ENCODE peak calls at places on chromosomes 4 and X, in ten cellular contexts. I, K, Q, V, B, L, M, P, C and X are unnamed samples.

GRCh38 chr4:124177647-124178425 is 534.7 kb downstream of the ANKRD50 start:
- DNase-seq in I (no peak), K (no peak), Q (peak), V (peak), B (peak), L (no peak), M (no peak), P (no peak), C (peak), X (no peak)

GRCh38 chr4:185912779-185913178 is 100.8 kb upstream of the SORBS2 start:
- DNase-seq in I (no peak), K (no peak), Q (peak), V (no peak), B (peak), L (no peak), M (no peak), P (no peak), C (no peak), X (peak)

GRCh38 chr4:177938226-177938625 is 496.0 kb upstream of the AGA start:
- DNase-seq in I (no peak), K (no peak), Q (no peak), V (peak), B (no peak), L (no peak), M (no peak), P (no peak), C (no peak), X (no peak)

GRCh38 chr4:152992027-152992426 is 55.9 kb downstream of the FHDC1 start:
- DNase-seq in I (no peak), K (peak), Q (no peak), V (no peak), B (no peak), L (no peak), M (no peak), P (no peak), C (no peak), X (no peak)

GRCh38 chr4:69896530-69897116 is 34.2 kb upstream of the CSN1S1 start:
- DNase-seq in I (no peak), K (no peak), Q (no peak), V (no peak), B (peak), L (no peak), M (no peak), P (no peak), C (no peak), X (no peak)

GRCh38 chrX:120213438-120214265 is 37.0 kb upstream of the ZBTB33 start:
- DNase-seq in I (peak), K (peak), Q (peak), V (peak), B (peak), L (no peak), M (no peak), P (peak), C (peak), X (peak)

GRCh38 chr4:114287079-114287696 is 307.7 kb upstream of the ARSJ start:
- DNase-seq in I (no peak), K (peak), Q (no peak), V (no peak), B (no peak), L (no peak), M (no peak), P (no peak), C (no peak), X (no peak)

GRCh38 chr4:36264205-36264826 is 17.1 kb upstream of the DTHD1 start:
- DNase-seq in I (no peak), K (no peak), Q (no peak), V (no peak), B (no peak), L (no peak), M (no peak), P (no peak), C (no peak), X (no peak)

GRCh38 chr4:185244763-185245162 is 35.4 kb downstream of the SNX25 start:
- DNase-seq in I (no peak), K (no peak), Q (no peak), V (no peak), B (no peak), L (no peak), M (no peak), P (no peak), C (no peak), X (no peak)

GRCh38 chrX:46502848-46503247 is 42.4 kb downstream of the ZNF674 start:
- DNase-seq in I (no peak), K (no peak), Q (no peak), V (no peak), B (no peak), L (no peak), M (no peak), P (no peak), C (no peak), X (no peak)

GRCh38 chr4:184267673-184268573 is 50.2 kb upstream of the ENPP6 start:
- DNase-seq in I (no peak), K (peak), Q (peak), V (peak), B (peak), L (no peak), M (no peak), P (peak), C (peak), X (no peak)

GRCh38 chr4:12729384-12729783 is 754.8 kb downstream of the RAB28 start:
- DNase-seq in I (no peak), K (no peak), Q (peak), V (no peak), B (peak), L (no peak), M (no peak), P (no peak), C (no peak), X (no peak)

GRCh38 chr4:100848865-100849264 is 331.0 kb upstream of the EMCN start:
- DNase-seq in I (no peak), K (no peak), Q (no peak), V (no peak), B (peak), L (no peak), M (no peak), P (no peak), C (no peak), X (no peak)

GRCh38 chr4:41580007-41580406 is 42.0 kb downstream of the LIMCH1 start:
- DNase-seq in I (no peak), K (no peak), Q (no peak), V (no peak), B (no peak), L (no peak), M (no peak), P (no peak), C (no peak), X (no peak)

GRCh38 chr4:70505152-70505748 is 13.1 kb upstream of the AMTN start:
- DNase-seq in I (peak), K (peak), Q (peak), V (no peak), B (peak), L (peak), M (peak), P (peak), C (peak), X (no peak)

GRCh38 chrX:99572711-99573110 is 837.4 kb downstream of the PCDH19 start:
- DNase-seq in I (no peak), K (no peak), Q (no peak), V (no peak), B (no peak), L (no peak), M (no peak), P (no peak), C (no peak), X (no peak)

GRCh38 chrX:109830157-109830703 is 97.2 kb upstream of the ACSL4 start:
- DNase-seq in I (no peak), K (no peak), Q (no peak), V (no peak), B (no peak), L (no peak), M (no peak), P (no peak), C (no peak), X (no peak)

GRCh38 chr4:39044947-39045734 is 12.9 kb upstream of the TMEM156 start:
- DNase-seq in I (no peak), K (peak), Q (no peak), V (no peak), B (no peak), L (no peak), M (no peak), P (no peak), C (no peak), X (no peak)

GRCh38 chrX:145190801-145191389 is 56.4 kb upstream of the SPANXN1 start:
- DNase-seq in I (no peak), K (no peak), Q (no peak), V (no peak), B (no peak), L (no peak), M (no peak), P (no peak), C (no peak), X (no peak)

GRCh38 chr4:129526812-129527211 is 430.9 kb downstream of the C4orf33 start:
- DNase-seq in I (no peak), K (no peak), Q (no peak), V (no peak), B (no peak), L (no peak), M (no peak), P (no peak), C (no peak), X (no peak)

GRCh38 chr4:73776363-73776762 is 36.0 kb downstream of the CXCL8 start:
- DNase-seq in I (no peak), K (peak), Q (peak), V (peak), B (peak), L (no peak), M (no peak), P (no peak), C (peak), X (no peak)

GRCh38 chr4:7021930-7022658 is 21.1 kb upstream of the TADA2B start:
- DNase-seq in I (no peak), K (no peak), Q (peak), V (peak), B (peak), L (no peak), M (no peak), P (no peak), C (peak), X (no peak)

GRCh38 chr4:26161030-26161824 is 159.6 kb upstream of the RBPJ start:
- DNase-seq in I (no peak), K (no peak), Q (no peak), V (no peak), B (peak), L (no peak), M (no peak), P (no peak), C (no peak), X (no peak)

GRCh38 chrX:107146670-107147069 is 28.0 kb upstream of the RBM41 start:
- DNase-seq in I (no peak), K (no peak), Q (no peak), V (peak), B (peak), L (no peak), M (no peak), P (no peak), C (no peak), X (no peak)

GRCh38 chrX:1483843-1484637 is 31.3 kb upstream of the ASMTL start:
- DNase-seq in I (no peak), K (no peak), Q (no peak), V (no peak), B (no peak), L (no peak), M (no peak), P (no peak), C (no peak), X (no peak)

GRCh38 chrX:93977641-93978040 is 303.6 kb downstream of the FAM133A start:
- DNase-seq in I (no peak), K (no peak), Q (no peak), V (no peak), B (no peak), L (no peak), M (no peak), P (no peak), C (no peak), X (no peak)

GRCh38 chrX:150870487-150871340 is 27.8 kb downstream of the CD99L2 start:
- DNase-seq in I (no peak), K (no peak), Q (no peak), V (no peak), B (peak), L (no peak), M (no peak), P (no peak), C (no peak), X (no peak)

GRCh38 chrX:70481871-70482270 is 37.2 kb downstream of the DLG3 start:
- DNase-seq in I (no peak), K (no peak), Q (no peak), V (no peak), B (no peak), L (no peak), M (no peak), P (no peak), C (no peak), X (no peak)